ENCODE peak calls at places on chromosome 16, in six cellular contexts. R is endothelial cell, O is astrocyte, S is BE2C, Y is neural crest cell, I is ascending aorta. B is an unnamed sample.

GRCh38 chr16:66486773-66487579 is 59.9 kb downstream of the BEAN1 start:
- DNase-seq in S (peak), Y (no peak), R (no peak), I (no peak), O (peak), B (no peak)

GRCh38 chr16:81556715-81557284 is 112.2 kb downstream of the CMIP start:
- DNase-seq in I (no peak), R (no peak), S (no peak), Y (no peak), O (no peak), B (no peak)

GRCh38 chr16:88289549-88290344 is 93.0 kb upstream of the ZNF469 start:
- DNase-seq in S (no peak), R (no peak), Y (no peak), O (no peak), I (no peak), B (no peak)

GRCh38 chr16:53773150-53773846 is 69.3 kb downstream of the FTO start:
- DNase-seq in S (peak), R (peak), Y (no peak), O (peak), I (no peak), B (peak)

GRCh38 chr16:14109077-14109775 is 38.1 kb downstream of the MRTFB start:
- DNase-seq in I (no peak), O (no peak), R (no peak), Y (no peak), S (no peak), B (no peak)

GRCh38 chr16:2252806-2253148 is 1.4 kb upstream of the ECI1 start:
- DNase-seq in O (no peak), Y (no peak), S (no peak), R (no peak), I (no peak), B (no peak)

GRCh38 chr16:75127713-75128415 is 11.3 kb upstream of the LDHD start:
- DNase-seq in S (no peak), Y (no peak), R (no peak), I (no peak), O (no peak), B (no peak)

GRCh38 chr16:53434436-53435065 is at the start of gene RBL2:
- DNase-seq in I (peak), Y (peak), S (peak), R (peak), O (peak), B (peak)

GRCh38 chr16:66444049-66444481 is 17.0 kb downstream of the BEAN1 start:
- DNase-seq in O (no peak), R (no peak), Y (no peak), I (no peak), S (no peak), B (no peak)

GRCh38 chr16:79997257-79997656 is 396.7 kb upstream of the MAF start:
- DNase-seq in I (no peak), Y (peak), R (no peak), O (no peak), S (no peak), B (no peak)

GRCh38 chr16:61277849-61278248 is 758.4 kb downstream of the CDH8 start:
- DNase-seq in Y (no peak), I (no peak), S (no peak), O (no peak), R (no peak), B (no peak)

GRCh38 chr16:48409839-48410610 is 24.8 kb upstream of the SIAH1 start:
- DNase-seq in Y (no peak), S (peak), O (peak), I (no peak), R (no peak), B (no peak)

GRCh38 chr16:20901068-20901440 is 483 bp downstream of the LYRM1 start:
- DNase-seq in O (no peak), I (no peak), R (no peak), Y (no peak), S (no peak), B (no peak)

GRCh38 chr16:74793571-74793970 is 19.0 kb upstream of the FA2H start:
- DNase-seq in O (no peak), R (no peak), S (no peak), Y (no peak), I (no peak), B (no peak)

GRCh38 chr16:78504391-78504945 is 405.0 kb downstream of the WWOX start:
- DNase-seq in R (no peak), S (no peak), O (no peak), I (no peak), Y (no peak), B (no peak)

GRCh38 chr16:47143329-47143676 is 442 bp downstream of the NETO2 start:
- DNase-seq in Y (peak), O (peak), R (peak), I (no peak), S (peak), B (peak)

DNA sequence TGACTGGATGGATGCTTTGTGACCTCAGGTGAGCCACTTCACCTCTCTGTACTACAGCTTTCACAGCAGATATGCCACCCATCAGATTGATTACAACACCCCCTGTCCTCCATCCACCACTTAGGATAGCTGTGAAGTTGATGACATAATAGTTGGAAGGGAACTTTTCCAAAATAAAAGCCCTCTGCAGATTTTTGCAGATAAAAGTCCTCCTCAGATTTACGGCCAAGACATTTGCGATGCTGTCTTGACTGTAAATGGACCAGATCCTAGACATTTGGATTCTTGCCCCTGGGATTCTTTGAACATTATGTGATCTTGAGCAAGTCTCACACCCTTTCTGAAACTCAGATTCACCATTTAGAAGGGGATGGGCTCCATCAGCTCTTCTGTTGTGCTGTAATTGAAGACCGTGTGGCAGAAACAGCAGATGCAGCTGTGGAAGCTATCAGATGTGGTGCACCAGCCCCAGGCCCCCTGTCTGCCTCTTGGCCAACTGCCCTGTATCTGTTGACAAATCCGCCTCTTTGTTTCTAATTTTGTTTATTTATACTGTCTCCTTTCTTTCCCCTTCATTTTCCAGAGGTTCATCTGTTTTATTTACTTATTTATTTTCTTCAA is 153.9 kb upstream of the CACNG3 start:
- DNase-seq in R (no peak), S (no peak), O (no peak), Y (no peak), I (no peak), B (no peak)
- TF ChIP-seq CTCF in R (no peak), S (no peak), O (no peak), Y (no peak), I (no peak), B (no peak)

GRCh38 chr16:50547340-50547865 is 793 bp upstream of the NKD1 start:
- DNase-seq in S (peak), R (peak), O (no peak), I (no peak), Y (peak), B (peak)
- TF ChIP-seq CTCF in S (no peak), R (no peak), O (peak), I (peak), Y (peak), B (peak)

DNA sequence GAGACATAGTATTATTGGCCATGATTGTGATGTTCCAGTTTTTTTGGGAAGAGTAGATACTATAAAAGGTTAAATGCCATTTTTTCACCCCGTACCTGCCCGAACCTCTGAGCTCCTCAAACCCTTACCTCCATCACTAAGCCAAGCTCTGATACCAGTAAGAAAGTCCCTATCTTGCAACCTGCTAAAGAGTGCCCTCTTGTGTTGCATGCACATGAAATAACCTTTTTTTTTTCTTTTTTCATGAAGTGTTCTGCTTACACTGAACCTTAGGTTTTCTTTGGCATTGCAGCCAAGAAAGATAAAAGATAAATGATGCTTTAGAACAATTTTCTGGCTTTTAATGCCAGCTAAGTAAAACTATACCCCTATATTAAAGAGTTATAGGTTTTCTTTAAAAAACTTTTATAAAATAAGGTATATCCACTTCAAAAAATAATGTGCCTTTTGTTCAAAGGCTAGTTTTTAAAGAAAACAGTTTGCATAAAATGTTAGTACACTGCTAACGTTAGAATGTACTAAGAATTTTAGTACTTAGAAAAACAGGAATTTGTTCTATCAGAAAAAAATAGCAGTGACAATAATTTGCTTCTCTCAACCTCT is 295.3 kb upstream of the PMFBP1 start:
- DNase-seq in O (no peak), Y (no peak), R (peak), I (no peak), S (peak), B (peak)
- TF ChIP-seq CTCF in O (peak), Y (peak), R (peak), I (peak), S (peak), B (peak)

DNA sequence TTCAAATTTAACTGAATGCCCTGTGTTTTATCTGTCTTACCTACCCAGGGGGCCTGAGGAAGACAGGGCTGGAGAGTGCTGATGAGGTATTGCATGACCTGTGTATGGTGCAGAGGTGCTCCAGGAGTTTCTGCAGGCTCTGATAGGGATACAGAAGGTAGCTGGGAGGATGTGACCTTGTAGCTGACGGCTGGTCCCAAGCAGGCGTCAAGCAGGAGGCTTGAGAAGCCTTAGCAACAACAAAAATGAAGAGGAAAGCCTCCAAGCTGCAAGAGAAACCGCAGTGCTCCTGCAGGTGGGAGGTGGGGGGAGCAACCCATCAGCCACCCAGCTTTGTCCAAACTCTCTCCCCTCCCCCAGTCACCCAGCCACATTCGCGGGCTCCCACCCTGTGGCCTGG is 40.4 kb downstream of the LAT start:
- DNase-seq in S (no peak), I (no peak), O (no peak), R (no peak), Y (no peak), B (no peak)
- TF ChIP-seq CTCF in S (no peak), I (no peak), O (no peak), R (no peak), Y (no peak), B (no peak)

GRCh38 chr16:56277040-56277439 is 85.8 kb downstream of the GNAO1 start:
- DNase-seq in Y (peak), S (peak), I (no peak), O (no peak), R (peak), B (no peak)
- TF ChIP-seq CTCF in Y (peak), S (peak), I (no peak), O (peak), R (peak), B (no peak)

GRCh38 chr16:3879887-3880564 is 487 bp downstream of the CREBBP start:
- DNase-seq in O (peak), R (peak), S (peak), Y (peak), I (no peak), B (peak)
- TF ChIP-seq CTCF in O (no peak), R (no peak), S (no peak), Y (no peak), I (peak), B (peak)

GRCh38 chr16:89374393-89374948 is 115.9 kb downstream of the ANKRD11 start:
- DNase-seq in S (peak), O (no peak), R (no peak), Y (peak), I (no peak), B (no peak)
- TF ChIP-seq CTCF in S (peak), O (no peak), R (no peak), Y (no peak), I (no peak), B (no peak)

DNA sequence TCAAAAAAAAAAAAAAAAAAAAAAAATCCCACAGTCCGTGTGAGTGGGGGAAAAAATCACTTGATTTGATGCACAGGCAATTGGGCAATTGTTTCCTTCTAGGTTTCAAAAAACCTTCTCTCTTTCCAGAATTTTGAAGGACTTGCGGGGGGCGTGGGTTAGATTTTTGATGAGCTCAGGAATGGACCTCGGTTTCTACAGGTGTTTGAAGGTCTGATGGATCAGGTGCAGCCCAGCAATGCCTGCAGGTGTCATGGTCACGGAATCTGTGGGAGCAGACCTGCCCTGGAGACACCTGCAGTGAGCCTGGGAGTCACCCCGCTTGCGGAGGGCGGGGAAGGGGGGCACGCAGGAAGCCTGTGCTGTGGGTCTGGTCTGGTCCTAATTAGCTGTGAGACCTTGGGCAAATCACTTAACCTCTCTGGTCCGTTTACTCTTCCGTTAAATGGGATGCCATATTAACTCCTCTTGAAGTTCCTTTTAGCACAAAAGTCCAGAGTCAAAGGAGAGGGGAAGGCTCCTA is 174.2 kb downstream of the IRF8 start:
- DNase-seq in R (no peak), O (no peak), Y (no peak), I (no peak), S (no peak), B (no peak)
- TF ChIP-seq CTCF in R (no peak), O (no peak), Y (peak), I (no peak), S (no peak), B (no peak)

DNA sequence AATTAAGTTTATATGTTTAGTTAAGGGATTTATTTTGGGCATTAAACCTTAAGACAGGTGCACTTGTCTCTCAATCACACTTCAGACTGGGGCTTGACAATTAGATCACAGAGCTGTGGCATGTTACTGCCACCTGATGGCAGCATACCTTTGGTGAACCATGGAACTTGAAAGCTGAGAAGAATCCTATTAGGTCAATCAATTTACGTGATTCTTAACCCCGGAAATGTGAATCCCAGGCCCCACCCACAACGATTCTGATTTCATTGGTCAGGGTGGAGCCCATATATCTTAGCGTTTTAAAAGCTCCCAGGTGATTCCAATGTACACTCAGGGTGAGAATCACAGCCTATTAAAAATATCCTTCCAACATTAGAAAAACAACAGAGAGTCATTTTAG is 91.0 kb downstream of the GSG1L start:
- DNase-seq in Y (no peak), R (peak), S (no peak), I (no peak), O (peak), B (peak)
- TF ChIP-seq CTCF in Y (peak), R (no peak), S (peak), I (peak), O (peak), B (peak)

DNA sequence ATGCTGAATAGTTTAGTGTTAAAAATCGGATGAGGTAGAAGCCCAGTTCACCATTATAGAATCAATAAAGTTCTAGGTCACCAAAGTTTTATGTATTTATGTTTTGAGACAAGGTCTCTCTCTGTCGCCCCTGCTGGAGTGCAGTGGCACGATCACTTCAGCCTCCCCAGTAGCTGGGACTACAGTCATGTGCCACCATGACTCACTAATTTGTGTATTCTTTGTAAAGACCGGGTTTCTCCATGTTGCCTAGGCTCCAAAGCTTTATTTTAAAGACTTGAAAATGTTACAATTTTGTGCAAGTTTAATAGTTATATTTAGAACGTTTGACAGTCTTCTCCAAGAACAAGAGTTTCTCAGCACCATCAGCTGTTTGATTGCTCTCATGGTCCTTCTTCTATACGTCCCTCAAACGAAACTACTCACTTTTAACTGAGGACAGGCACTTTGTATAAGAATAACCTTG is 32.1 kb downstream of the NDE1 start:
- DNase-seq in O (peak), Y (peak), I (peak), S (peak), R (peak), B (no peak)
- TF ChIP-seq CTCF in O (peak), Y (peak), I (peak), S (peak), R (peak), B (peak)

B was measured in GM20000.